ENCODE peak calls at places on chromosomes 5 and 9, in four cellular contexts. L is GDM1, Q is left ventricle myocardium inferior, X is adrenal gland. A is an unnamed sample.

GRCh38 chr5:72817076-72817476 is 615 bp downstream of the TNPO1 start:
- DNase-seq in L (no peak), Q (peak), X (peak), A (peak)

GRCh38 chr9:128266868-128267590 is 8.8 kb downstream of the GOLGA2 start:
- DNase-seq in L (no peak), Q (no peak), X (no peak), A (no peak)

GRCh38 chr9:38416461-38416860 is 7.8 kb downstream of the IGFBPL1 start:
- DNase-seq in L (no peak), Q (no peak), X (no peak), A (no peak)

GRCh38 chr5:103607346-103607745 is 44.8 kb upstream of the NUDT12 start:
- DNase-seq in L (no peak), Q (no peak), X (no peak), A (no peak)

GRCh38 chr9:93060746-93061259 is 2.3 kb downstream of the SUSD3 start:
- DNase-seq in L (no peak), Q (no peak), X (no peak), A (no peak)

GRCh38 chr9:16241231-16241630 is 629.2 kb downstream of the BNC2 start:
- DNase-seq in L (no peak), Q (no peak), X (no peak), A (no peak)

GRCh38 chr9:38315085-38315595 is 77.4 kb upstream of the ALDH1B1 start:
- DNase-seq in L (no peak), Q (no peak), X (no peak), A (no peak)

GRCh38 chr9:136370687-136371530 is 2.6 kb downstream of the CARD9 start:
- DNase-seq in L (no peak), Q (no peak), X (peak), A (no peak)

GRCh38 chr5:80186634-80187033 is 69.2 kb downstream of the SERINC5 start:
- DNase-seq in L (no peak), Q (no peak), X (no peak), A (no peak)

GRCh38 chr5:4879693-4880303 is 260.3 kb upstream of the ADAMTS16 start:
- DNase-seq in L (peak), Q (peak), X (peak), A (peak)

GRCh38 chr9:89640391-89640790 is 35.6 kb downstream of the GADD45G start:
- DNase-seq in L (no peak), Q (no peak), X (no peak), A (peak)

GRCh38 chr5:39716532-39716971 is 291.8 kb upstream of the DAB2 start:
- DNase-seq in L (no peak), Q (no peak), X (peak), A (no peak)

GRCh38 chr9:6739218-6739617 is 18.6 kb upstream of the KDM4C start:
- DNase-seq in L (no peak), Q (no peak), X (no peak), A (no peak)

GRCh38 chr5:74285876-74286275 is 354.7 kb downstream of the ENC1 start:
- DNase-seq in L (no peak), Q (no peak), X (no peak), A (no peak)

GRCh38 chr9:38068616-38068865 is 486 bp downstream of the SHB start:
- DNase-seq in L (no peak), Q (no peak), X (no peak), A (no peak)

GRCh38 chr5:119828536-119828935 is 199.2 kb downstream of the FAM170A start:
- DNase-seq in L (no peak), Q (no peak), X (no peak), A (no peak)

GRCh38 chr5:68261174-68262021 is 45.8 kb downstream of the PIK3R1 start:
- DNase-seq in L (no peak), Q (no peak), X (no peak), A (no peak)

GRCh38 chr5:125401724-125402622 is 655.5 kb upstream of the ZNF608 start:
- DNase-seq in L (no peak), Q (no peak), X (no peak), A (no peak)